ENCODE peak calls at places on chromosomes 16 and 17, in nine cellular contexts. N is astrocyte of the cerebellum, M is lower lobe of right lung, C is lower leg skin, E is ovary, O is Caco-2, F is MM.1S, D is tibial nerve, B is cardiac fibroblast. U is an unnamed sample.

GRCh38 chr17:77555741-77556291 is 402.7 kb upstream of the TNRC6C start:
- DNase-seq in C (no peak), M (peak), N (peak), F (no peak), D (peak), O (no peak), B (peak), E (no peak), U (no peak)

GRCh38 chr17:27579897-27580321 is 51.1 kb upstream of the LGALS9 start:
- DNase-seq in B (no peak), C (no peak), F (no peak), O (peak), D (no peak), M (no peak), E (no peak), N (no peak), U (no peak)

GRCh38 chr16:51306116-51306515 is 155.0 kb upstream of the SALL1 start:
- DNase-seq in D (no peak), B (no peak), O (no peak), F (no peak), N (peak), M (no peak), C (no peak), E (no peak), U (no peak)

GRCh38 chr16:84606081-84606875 is 11.6 kb downstream of the COTL1 start:
- DNase-seq in O (no peak), D (no peak), C (no peak), N (no peak), E (no peak), B (no peak), M (no peak), F (no peak), U (no peak)

GRCh38 chr16:69798466-69798865 is 36.3 kb downstream of the WWP2 start:
- DNase-seq in D (no peak), E (no peak), B (peak), N (no peak), F (no peak), M (no peak), O (no peak), C (no peak), U (no peak)

GRCh38 chr17:77164483-77165030 is 23.8 kb downstream of the SEC14L1 start:
- DNase-seq in F (no peak), E (no peak), N (no peak), O (no peak), B (no peak), C (no peak), M (no peak), D (no peak), U (no peak)

GRCh38 chr16:67150058-67150832 is 553 bp downstream of the B3GNT9 start:
- DNase-seq in E (peak), M (peak), B (peak), N (no peak), O (peak), D (no peak), C (peak), F (peak), U (no peak)

GRCh38 chr17:57817299-57817698 is 32.5 kb downstream of the MRPS23 start:
- DNase-seq in M (no peak), N (no peak), F (no peak), C (no peak), O (no peak), D (no peak), E (no peak), B (no peak), U (no peak)

GRCh38 chr16:20352615-20353014 is at the start of gene UMOD:
- DNase-seq in E (no peak), O (no peak), B (no peak), F (no peak), C (no peak), M (no peak), D (no peak), N (no peak), U (no peak)

GRCh38 chr17:29577009-29577777 is 8.7 kb downstream of the TP53I13 start:
- DNase-seq in D (no peak), O (no peak), E (peak), B (no peak), C (no peak), M (no peak), N (no peak), F (no peak), U (no peak)

GRCh38 chr16:30663820-30664528 is 5.7 kb downstream of the FBRS start:
- DNase-seq in O (no peak), B (no peak), N (no peak), D (no peak), F (no peak), C (no peak), M (no peak), E (no peak), U (no peak)

GRCh38 chr16:15509593-15510520 is 75.5 kb downstream of the BMERB1 start:
- DNase-seq in M (no peak), B (peak), F (no peak), O (no peak), D (no peak), C (no peak), E (no peak), N (peak), U (no peak)

GRCh38 chr17:30913955-30914354 is 7.8 kb upstream of the ADAP2 start:
- DNase-seq in O (no peak), C (no peak), B (no peak), F (no peak), N (no peak), D (no peak), M (no peak), E (no peak), U (no peak)
- TF ChIP-seq CTCF in O (no peak), C (no peak), B (no peak), F (no peak), N (no peak), D (no peak), M (no peak), E (no peak), U (no peak)

DNA sequence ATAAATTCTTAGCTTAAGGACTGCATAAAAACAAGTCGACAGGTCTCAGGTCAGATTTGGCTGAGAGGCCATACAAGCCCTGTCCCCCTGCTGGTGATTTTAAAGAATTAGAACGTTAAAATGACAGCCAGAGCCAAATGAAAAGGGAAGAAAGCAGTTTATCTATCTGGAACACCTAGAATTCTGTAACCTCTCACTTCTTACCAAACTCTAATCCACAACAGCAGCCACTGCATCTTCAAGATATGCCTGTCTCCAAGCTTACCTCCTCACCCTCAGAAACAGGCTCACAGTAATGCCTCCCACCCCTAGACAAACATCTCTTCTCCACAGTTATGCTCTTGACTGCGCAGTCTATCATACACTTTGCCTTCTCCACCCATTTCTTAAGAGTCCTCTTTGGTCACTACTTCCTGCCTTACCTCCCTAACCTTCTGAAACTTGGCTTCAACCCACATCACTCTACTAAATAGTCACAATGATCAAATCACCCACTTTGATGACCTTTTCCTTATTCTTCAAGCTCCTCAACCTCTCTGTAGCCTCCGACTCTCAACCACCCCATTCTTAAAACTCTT is 14.2 kb downstream of the ANKFY1 start:
- DNase-seq in N (peak), E (no peak), D (no peak), O (no peak), C (no peak), B (peak), M (no peak), F (peak), U (no peak)
- TF ChIP-seq CTCF in N (peak), E (no peak), D (peak), O (no peak), C (no peak), B (peak), M (peak), F (peak), U (peak)

GRCh38 chr17:7834554-7834890 is 505 bp downstream of the KDM6B start:
- DNase-seq in M (peak), B (peak), N (no peak), D (peak), E (peak), O (no peak), F (peak), C (peak), U (no peak)

GRCh38 chr17:7837375-7838290 is 3.6 kb downstream of the KDM6B start:
- DNase-seq in B (no peak), O (no peak), F (no peak), E (no peak), M (no peak), C (no peak), N (no peak), D (no peak), U (no peak)

GRCh38 chr17:7834891-7835817 is 1.1 kb downstream of the KDM6B start:
- DNase-seq in N (peak), C (peak), M (peak), D (peak), O (peak), B (peak), F (peak), E (peak), U (peak)

GRCh38 chr17:7836596-7837374 is 2.8 kb downstream of the KDM6B start:
- DNase-seq in M (peak), B (peak), D (peak), C (peak), N (peak), E (peak), F (peak), O (peak), U (no peak)

DNA sequence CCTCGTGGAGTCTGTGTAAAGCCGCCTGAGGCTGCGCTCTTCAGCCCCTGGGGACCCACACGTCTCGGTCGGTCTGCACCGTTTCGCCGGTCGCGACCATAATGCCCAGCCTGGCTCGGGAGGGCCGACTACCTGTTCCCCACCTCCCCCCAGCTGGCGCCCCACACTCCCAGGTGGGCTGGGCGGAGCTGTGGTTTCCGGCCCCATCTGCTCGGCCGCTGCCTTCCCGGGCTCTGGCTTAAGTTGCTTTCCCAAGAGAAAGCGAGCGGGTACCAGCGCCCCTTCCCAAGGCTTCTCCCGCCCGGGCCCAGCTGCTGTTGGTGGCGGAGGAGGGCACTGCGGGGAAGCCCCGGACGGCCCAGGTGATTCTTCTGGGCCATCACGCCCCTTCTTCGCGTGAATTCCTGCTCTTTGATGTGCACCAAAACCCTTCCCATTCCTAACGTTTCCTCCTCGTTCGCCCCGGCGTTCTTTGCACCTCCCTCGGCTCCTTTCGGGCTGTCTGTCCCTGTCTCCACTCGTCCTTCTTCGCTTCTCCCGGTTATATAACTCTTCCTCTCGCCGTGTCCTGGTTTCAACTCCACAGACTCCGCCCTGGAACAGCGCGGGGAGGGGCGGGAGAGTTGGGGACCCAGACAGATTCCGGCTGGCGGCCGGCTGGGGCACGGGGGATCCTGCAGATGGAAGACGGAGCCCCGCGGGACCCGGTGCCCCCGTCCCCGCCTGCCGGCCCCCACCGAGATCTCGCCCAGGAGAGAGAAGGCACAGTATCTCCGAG is 2.0 kb downstream of the KDM6B start:
- DNase-seq in D (peak), F (no peak), O (no peak), E (peak), M (peak), C (peak), N (no peak), B (peak), U (no peak)
- TF ChIP-seq CTCF in D (no peak), F (no peak), O (no peak), E (no peak), M (no peak), C (no peak), N (no peak), B (no peak), U (no peak)

GRCh38 chr17:78986048-78986648 is 6.4 kb upstream of the LGALS3BP start:
- DNase-seq in C (no peak), M (no peak), F (peak), D (no peak), O (no peak), E (no peak), N (peak), B (peak), U (no peak)
- TF ChIP-seq CTCF in C (no peak), M (peak), F (peak), D (peak), O (peak), E (no peak), N (peak), B (peak), U (no peak)

U was measured in AG04449.